ENCODE peak calls at places on chromosomes 12 and 14, in six cellular contexts. H is A549, Q is K562, P is HepG2, M is endothelial cell of umbilical vein, Z is GM12878. Y is an unnamed sample.

GRCh38 chr12:27756670-27757069 is 23.4 kb upstream of the KLHL42 start:
- DNase-seq in Q (no peak), M (no peak), H (no peak), Z (no peak), P (peak; percentile 20), Y (no peak)

GRCh38 chr12:108461071-108461670 is 53.9 kb upstream of the FICD start:
- DNase-seq in Z (no peak), H (no peak), Q (no peak), P (no peak), M (no peak), Y (no peak)

GRCh38 chr14:61196792-61197191 is 84.3 kb downstream of the TMEM30B start:
- DNase-seq in P (peak; percentile 31), M (no peak), Z (no peak), Q (no peak), H (peak; percentile 27), Y (peak; percentile 5)

GRCh38 chr12:51368640-51369517 is 22.3 kb downstream of the GALNT6 start:
- DNase-seq in H (no peak), Z (peak; percentile 95), M (peak; percentile 74), Q (peak; percentile 81), P (no peak), Y (peak; percentile 96)

GRCh38 chr12:81077329-81077685 is 572 bp upstream of the ACSS3 start:
- DNase-seq in P (peak; percentile 79), M (no peak), H (no peak), Q (no peak), Z (no peak), Y (no peak)

GRCh38 chr14:75609606-75610476 is 31.4 kb downstream of the FLVCR2 start:
- DNase-seq in P (no peak), Q (no peak), Z (no peak), H (no peak), M (no peak), Y (no peak)

GRCh38 chr12:6215932-6216494 is 15.8 kb downstream of the CD9 start:
- DNase-seq in P (no peak), Z (no peak), H (peak; percentile 98), Q (no peak), M (peak; percentile 92), Y (no peak)

GRCh38 chr12:106892075-106892474 is 63.6 kb upstream of the TMEM263 start:
- DNase-seq in Q (no peak), H (no peak), Z (no peak), P (no peak), M (no peak), Y (no peak)

GRCh38 chr12:5140190-5140589 is 96.5 kb downstream of the KCNA5 start:
- DNase-seq in Z (no peak), P (no peak), M (no peak), Q (no peak), H (no peak), Y (no peak)

GRCh38 chr12:66644151-66644550 is 34.7 kb downstream of the GRIP1 start:
- DNase-seq in M (no peak), Z (no peak), P (no peak), Q (no peak), H (no peak), Y (no peak)

GRCh38 chr12:67709367-67709954 is 60.9 kb downstream of the DYRK2 start:
- DNase-seq in Z (no peak), P (no peak), Q (no peak), M (no peak), H (no peak), Y (no peak)

GRCh38 chr14:102545461-102546265 is 36.1 kb upstream of the ANKRD9 start:
- DNase-seq in Z (no peak), P (peak; percentile 63), Q (no peak), H (no peak), M (no peak), Y (no peak)

GRCh38 chr14:52067873-52068740 is 752 bp downstream of the NID2 start:
- DNase-seq in Z (no peak), P (no peak), H (peak; percentile 13), M (peak; percentile 41), Q (no peak), Y (no peak)

GRCh38 chr12:121964813-121965643 is 46.6 kb downstream of the CFAP251 start:
- DNase-seq in Q (no peak), M (peak; percentile 43), Z (no peak), P (no peak), H (no peak), Y (no peak)

GRCh38 chr12:47408171-47408871 is 297.5 kb downstream of the RPAP3 start:
- DNase-seq in M (peak; percentile 12), P (peak; percentile 6), H (peak; percentile 22), Q (no peak), Z (peak; percentile 40), Y (peak; percentile 43)

GRCh38 chr14:90500665-90501370 is 104.0 kb downstream of the CALM1 start:
- DNase-seq in Q (peak; percentile 62), M (no peak), P (peak; percentile 46), H (no peak), Z (no peak), Y (peak; percentile 88)

GRCh38 chr14:105171004-105171673 is 2.6 kb upstream of the JAG2 start:
- DNase-seq in Z (no peak), H (no peak), P (no peak), Q (no peak), M (no peak), Y (no peak)

GRCh38 chr12:128761305-128761880 is 62.4 kb downstream of the SLC15A4 start:
- DNase-seq in H (no peak), Q (no peak), P (no peak), M (no peak), Z (no peak), Y (no peak)

GRCh38 chr12:122891661-122892525 is 4.0 kb downstream of the VPS37B start:
- DNase-seq in H (no peak), M (peak; percentile 51), Z (no peak), Q (no peak), P (no peak), Y (peak; percentile 80)

GRCh38 chr12:77742631-77743030 is 88.1 kb upstream of the NAV3 start:
- DNase-seq in M (no peak), H (no peak), Z (no peak), Q (no peak), P (peak; percentile 7), Y (no peak)

GRCh38 chr12:105272152-105272551 is 36.2 kb upstream of the APPL2 start:
- DNase-seq in P (no peak), H (no peak), Q (no peak), M (no peak), Z (no peak), Y (no peak)

GRCh38 chr12:5083955-5084849 is 40.5 kb downstream of the KCNA5 start:
- DNase-seq in Z (peak; percentile 23), H (peak; percentile 63), Q (peak; percentile 45), P (peak; percentile 24), M (peak; percentile 59), Y (peak; percentile 44)

GRCh38 chr12:52629251-52630103 is 11.1 kb upstream of the KRT73 start:
- DNase-seq in H (no peak), Q (no peak), M (no peak), P (no peak), Z (no peak), Y (no peak)

GRCh38 chr12:6383572-6384498 is at the start of gene LTBR:
- DNase-seq in Z (no peak), P (peak; percentile 83), Q (peak; percentile 82), H (peak; percentile 83), M (peak; percentile 89), Y (peak; percentile 95)

GRCh38 chr12:92136883-92137582 is 8.6 kb downstream of the BTG1 start:
- DNase-seq in P (peak; percentile 65), Q (no peak), Z (no peak), M (peak; percentile 68), H (peak; percentile 45), Y (peak; percentile 78)

GRCh38 chr14:70170976-70171375 is 17.8 kb downstream of the SLC8A3 start:
- DNase-seq in P (no peak), H (no peak), M (no peak), Q (no peak), Z (no peak), Y (no peak)

GRCh38 chr12:30830751-30831150 is 76.0 kb upstream of the CAPRIN2 start:
- DNase-seq in Q (no peak), P (no peak), M (no peak), Z (no peak), H (no peak), Y (no peak)

GRCh38 chr12:49263400-49263763 is 1.5 kb upstream of the TUBA1C start:
- DNase-seq in Z (no peak), H (no peak), M (peak; percentile 13), P (no peak), Q (no peak), Y (no peak)

GRCh38 chr14:92039073-92039719 is 663 bp downstream of the TRIP11 start:
- DNase-seq in H (peak; percentile 52), P (peak; percentile 77), M (peak; percentile 84), Z (no peak), Q (peak; percentile 41), Y (peak; percentile 62)

GRCh38 chr14:73358187-73358586 is 100.2 kb downstream of the NUMB start:
- DNase-seq in H (no peak), Z (no peak), P (peak; percentile 6), Q (no peak), M (no peak), Y (no peak)

GRCh38 chr12:113220593-113221180 is 577 bp upstream of the TPCN1 start:
- DNase-seq in Q (no peak), P (no peak), H (peak; percentile 50), Z (no peak), M (no peak), Y (peak; percentile 57)

GRCh38 chr12:32532951-32533350 is 133.6 kb downstream of the FGD4 start:
- DNase-seq in Z (no peak), H (no peak), M (no peak), P (no peak), Q (no peak), Y (no peak)

GRCh38 chr14:57080691-57081090 is 188.0 kb downstream of the EXOC5 start:
- DNase-seq in M (no peak), P (no peak), Q (no peak), H (no peak), Z (no peak), Y (no peak)

GRCh38 chr12:85856966-85857365 is 17.1 kb upstream of the NTS start:
- DNase-seq in H (no peak), M (no peak), Z (no peak), P (no peak), Q (no peak), Y (no peak)
- H3K4me3 ChIP-seq in H (no peak overlapping the region), M (no peak overlapping the region), Z (no peak overlapping the region), P (no peak overlapping the region), Q (no peak overlapping the region), Y (no peak overlapping the region)

GRCh38 chr12:41302979-41303403 is 114.9 kb downstream of the PDZRN4 start:
- DNase-seq in H (no peak), P (no peak), Q (no peak), M (no peak), Z (peak; percentile 2), Y (no peak)
- TF ChIP-seq MYC in H (no peak), P (no peak), Q (no peak), M (no peak), Z (no peak), Y (no peak)

DNA sequence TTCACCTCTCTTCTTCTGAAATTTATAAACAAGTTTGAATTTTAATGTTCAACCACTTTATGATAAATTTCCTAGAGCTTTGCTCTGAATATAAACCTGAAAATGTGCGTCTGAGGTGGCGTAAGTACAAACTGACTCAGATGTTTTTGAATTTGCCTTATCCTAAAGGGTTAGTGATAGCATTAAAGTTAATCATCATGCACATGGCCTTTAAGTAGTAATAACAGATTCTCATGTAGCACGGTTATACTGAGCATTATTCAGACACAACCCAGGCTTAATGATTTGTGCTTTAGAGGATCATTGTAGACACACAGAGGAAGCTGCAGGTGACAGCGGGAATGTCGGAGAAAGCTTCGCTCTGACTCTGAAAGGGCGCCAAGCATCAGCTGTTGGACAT is 91.0 kb downstream of the PLXNC1 start:
- DNase-seq in H (no peak), Q (no peak), M (no peak), Z (no peak), P (no peak), Y (no peak)
- H3K4me3 ChIP-seq in H (no peak overlapping the region), Q (no peak overlapping the region), M (no peak overlapping the region), Z (no peak overlapping the region), P (no peak overlapping the region), Y (no peak overlapping the region)

GRCh38 chr14:94317259-94317658 is 5.9 kb downstream of the SERPINA6 start:
- DNase-seq in M (no peak), P (peak; percentile 78), H (no peak), Q (no peak), Z (no peak), Y (no peak)
- TF ChIP-seq MYC in M (no peak), P (no peak), H (no peak), Q (no peak), Z (no peak), Y (no peak)

Y was measured in NB4.